ENCODE peak calls at places on chromosomes 16 and 17, in five cellular contexts. A, Z, T, K and C are unnamed samples.
A peak's percentile ranks its signal among the peaks of the same experiment; 100 is the strongest.

GRCh38 chr16:75160386-75160785 is 12.1 kb downstream of the ZFP1 start:
- DNase-seq in A (no peak), Z (no peak), T (no peak), K (no peak), C (no peak)

GRCh38 chr16:85361441-85362118 is 249.3 kb upstream of the CIBAR2 start:
- DNase-seq in A (no peak), Z (no peak), T (no peak), K (no peak), C (no peak)

GRCh38 chr17:74642995-74643394 is 19.5 kb upstream of the CD300E start:
- DNase-seq in A (no peak), Z (no peak), T (no peak), K (no peak), C (no peak)

GRCh38 chr16:48054881-48055601 is 100.8 kb downstream of the ABCC12 start:
- DNase-seq in A (peak; percentile 44), Z (no peak), T (peak; percentile 41), K (peak; percentile 48), C (peak; percentile 70)

GRCh38 chr17:40315206-40315605 is 6.2 kb downstream of the RARA start:
- DNase-seq in A (no peak), Z (no peak), T (no peak), K (no peak), C (no peak)

GRCh38 chr16:63702981-63703590 is 1418.8 kb downstream of the CDH11 start:
- DNase-seq in A (no peak), Z (no peak), T (no peak), K (no peak), C (no peak)

GRCh38 chr17:77205396-77206124 is 64.8 kb downstream of the SEC14L1 start:
- DNase-seq in A (no peak), Z (no peak), T (no peak), K (no peak), C (no peak)

GRCh38 chr16:31478956-31479355 is 4.0 kb upstream of the SLC5A2 start:
- DNase-seq in A (no peak), Z (no peak), T (no peak), K (no peak), C (no peak)

GRCh38 chr17:62064029-62064790 is 868 bp downstream of the MED13 start:
- DNase-seq in A (no peak), Z (no peak), T (peak; percentile 24), K (peak; percentile 71), C (no peak)

GRCh38 chr16:13997933-13998332 is 73.2 kb upstream of the MRTFB start:
- DNase-seq in A (no peak), Z (no peak), T (peak; percentile 58), K (no peak), C (peak; percentile 43)

GRCh38 chr16:74742051-74742481 is 32.6 kb downstream of the FA2H start:
- DNase-seq in A (no peak), Z (no peak), T (no peak), K (no peak), C (no peak)

GRCh38 chr16:67858448-67858993 is 11.0 kb upstream of the CENPT start:
- DNase-seq in A (no peak), Z (no peak), T (no peak), K (no peak), C (no peak)

GRCh38 chr17:335691-336090 is 16.9 kb downstream of the RPH3AL start:
- DNase-seq in A (no peak), Z (no peak), T (no peak), K (no peak), C (no peak)

GRCh38 chr16:58589311-58589890 is 40.2 kb downstream of the CNOT1 start:
- DNase-seq in A (no peak), Z (no peak), T (no peak), K (no peak), C (no peak)

GRCh38 chr17:71081666-71082065 is 912.3 kb downstream of the KCNJ2 start:
- DNase-seq in A (no peak), Z (no peak), T (no peak), K (no peak), C (no peak)

GRCh38 chr17:76700627-76701470 is 9.9 kb downstream of the MXRA7 start:
- DNase-seq in A (no peak), Z (no peak), T (no peak), K (no peak), C (no peak)

GRCh38 chr17:61504697-61505096 is 52.5 kb downstream of the TBX4 start:
- DNase-seq in A (no peak), Z (no peak), T (no peak), K (no peak), C (no peak)

GRCh38 chr17:65278050-65278819 is 141.1 kb downstream of the RGS9 start:
- DNase-seq in A (no peak), Z (peak; percentile 11), T (peak; percentile 16), K (no peak), C (peak; percentile 39)

GRCh38 chr17:45052052-45052772 is 780 bp upstream of the DCAKD start:
- DNase-seq in A (no peak), Z (peak; percentile 33), T (no peak), K (peak; percentile 62), C (peak; percentile 48)

GRCh38 chr16:15521758-15522509 is 87.5 kb downstream of the BMERB1 start:
- DNase-seq in A (no peak), Z (no peak), T (no peak), K (no peak), C (no peak)

GRCh38 chr17:64006361-64007088 is 8.4 kb downstream of the PRR29 start:
- DNase-seq in A (no peak), Z (no peak), T (no peak), K (no peak), C (peak; percentile 22)

GRCh38 chr17:82380860-82381702 is 9.5 kb downstream of the UTS2R start:
- DNase-seq in A (no peak), Z (no peak), T (no peak), K (no peak), C (no peak)

GRCh38 chr17:45246338-45246737 is 15.6 kb downstream of the SPATA32 start:
- DNase-seq in A (no peak), Z (no peak), T (no peak), K (no peak), C (no peak)

GRCh38 chr17:82875418-82875856 is 35.6 kb upstream of the ZNF750 start:
- DNase-seq in A (no peak), Z (no peak), T (no peak), K (no peak), C (no peak)

GRCh38 chr16:65318138-65318537 is 196.3 kb upstream of the CDH11 start:
- DNase-seq in A (no peak), Z (no peak), T (no peak), K (no peak), C (no peak)

GRCh38 chr16:22138482-22138881 is 23.8 kb upstream of the SDR42E2 start:
- DNase-seq in A (no peak), Z (no peak), T (no peak), K (no peak), C (no peak)

GRCh38 chr17:34852614-34853013 is 108.6 kb downstream of the CCT6B start:
- DNase-seq in A (no peak), Z (no peak), T (no peak), K (no peak), C (no peak)

GRCh38 chr17:81153340-81153803 is 11.9 kb upstream of the PVALEF start:
- DNase-seq in A (peak; percentile 44), Z (no peak), T (peak; percentile 58), K (peak; percentile 95), C (no peak)

GRCh38 chr17:5585814-5586558 is 1.7 kb upstream of the NLRP1 start:
- DNase-seq in A (no peak), Z (no peak), T (no peak), K (no peak), C (no peak)

GRCh38 chr16:78684655-78685400 is 585.4 kb downstream of the WWOX start:
- DNase-seq in A (no peak), Z (no peak), T (no peak), K (no peak), C (no peak)